ENCODE peak calls at places on chromosomes 1 and 21, in eight cellular contexts. C, M, N, I, Z, G, T and R are unnamed samples.

GRCh38 chr1:65813956-65814355 is 21.3 kb downstream of the PDE4B start:
- DNase-seq in C (no peak), M (no peak), N (no peak), I (no peak), Z (no peak), G (no peak), T (no peak), R (no peak)

GRCh38 chr1:28436211-28436769 is 66.8 kb downstream of the PHACTR4 start:
- DNase-seq in C (no peak), M (no peak), N (no peak), I (no peak), Z (no peak), G (no peak), T (no peak), R (no peak)

GRCh38 chr1:212410231-212410825 is 4.4 kb downstream of the PACC1 start:
- DNase-seq in C (no peak), M (no peak), N (no peak), I (no peak), Z (no peak), G (no peak), T (no peak), R (no peak)

GRCh38 chr1:214588963-214589597 is 13.9 kb upstream of the CENPF start:
- DNase-seq in C (no peak), M (no peak), N (no peak), I (no peak), Z (no peak), G (no peak), T (no peak), R (no peak)

GRCh38 chr1:100530901-100531487 is 6.9 kb upstream of the GPR88 start:
- DNase-seq in C (no peak), M (no peak), N (no peak), I (peak; percentile 92), Z (peak; percentile 81), G (no peak), T (no peak), R (peak; percentile 22)

GRCh38 chr1:15248238-15248637 is 1.2 kb downstream of the FHAD1 start:
- DNase-seq in C (no peak), M (no peak), N (no peak), I (no peak), Z (no peak), G (no peak), T (no peak), R (no peak)

GRCh38 chr1:26389604-26390247 is 17.2 kb upstream of the ZNF683 start:
- DNase-seq in C (no peak), M (no peak), N (no peak), I (no peak), Z (no peak), G (no peak), T (no peak), R (no peak)

GRCh38 chr21:31358148-31358547 is 14.1 kb upstream of the TIAM1 start:
- DNase-seq in C (no peak), M (no peak), N (no peak), I (no peak), Z (no peak), G (no peak), T (no peak), R (no peak)

GRCh38 chr1:87329756-87330200 is 1.1 kb downstream of the LMO4 start:
- DNase-seq in C (no peak), M (no peak), N (no peak), I (peak; percentile 67), Z (no peak), G (no peak), T (no peak), R (no peak)

GRCh38 chr1:160768295-160768657 is 27.7 kb upstream of the LY9 start:
- DNase-seq in C (no peak), M (no peak), N (no peak), I (peak; percentile 68), Z (no peak), G (no peak), T (peak; percentile 23), R (no peak)

GRCh38 chr1:154730986-154731489 is 123.1 kb upstream of the ADAR start:
- DNase-seq in C (no peak), M (no peak), N (no peak), I (no peak), Z (peak; percentile 87), G (no peak), T (no peak), R (no peak)

GRCh38 chr1:9438431-9439073 is 100.7 kb upstream of the SLC25A33 start:
- DNase-seq in C (peak; percentile 62), M (peak; percentile 53), N (peak; percentile 41), I (peak; percentile 84), Z (peak; percentile 87), G (peak; percentile 52), T (peak; percentile 83), R (peak; percentile 94)

GRCh38 chr1:43688594-43689000 is 18.7 kb upstream of the ST3GAL3 start:
- DNase-seq in C (no peak), M (peak; percentile 48), N (no peak), I (peak; percentile 14), Z (no peak), G (no peak), T (no peak), R (no peak)

GRCh38 chr21:42469272-42469671 is 26.8 kb downstream of the RSPH1 start:
- DNase-seq in C (no peak), M (no peak), N (no peak), I (no peak), Z (no peak), G (no peak), T (no peak), R (no peak)

GRCh38 chr1:107016376-107016978 is 40.0 kb upstream of the PRMT6 start:
- DNase-seq in C (no peak), M (no peak), N (no peak), I (no peak), Z (no peak), G (no peak), T (no peak), R (no peak)

GRCh38 chr1:29453502-29454240 is 217.3 kb downstream of the PTPRU start:
- DNase-seq in C (no peak), M (peak; percentile 67), N (peak; percentile 41), I (peak; percentile 68), Z (no peak), G (no peak), T (peak; percentile 46), R (no peak)

GRCh38 chr1:74505133-74505532 is 7.3 kb downstream of the LRRC53 start:
- DNase-seq in C (no peak), M (no peak), N (no peak), I (no peak), Z (no peak), G (no peak), T (peak; percentile 8), R (no peak)

GRCh38 chr1:228994691-228995090 is 259.4 kb downstream of the RHOU start:
- DNase-seq in C (no peak), M (no peak), N (no peak), I (no peak), Z (no peak), G (no peak), T (no peak), R (no peak)
- TF ChIP-seq POLR2A in C (no peak), M (no peak), N (no peak), I (no peak), Z (no peak), G (no peak), T (no peak), R (no peak)

DNA sequence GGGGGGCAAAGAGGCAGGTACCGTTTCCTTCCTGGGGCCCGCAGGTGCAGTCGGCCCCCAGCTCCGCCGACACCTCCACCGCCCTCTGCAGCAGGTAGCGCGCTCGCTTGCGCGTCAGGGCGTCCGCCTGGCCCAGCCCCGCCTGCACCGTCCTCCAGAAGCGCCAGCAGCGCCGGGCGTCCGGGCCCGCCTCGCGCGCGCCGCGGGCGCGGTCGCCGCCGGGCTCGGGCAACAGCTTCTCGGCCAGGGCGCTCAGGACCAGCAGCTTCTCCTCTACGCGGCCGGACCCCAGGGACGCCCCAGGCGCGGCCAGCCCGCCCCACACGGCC is 863 bp downstream of the TARBP1 start:
- DNase-seq in C (no peak), M (peak; percentile 61), N (peak; percentile 33), I (no peak), Z (no peak), G (no peak), T (peak; percentile 80), R (no peak)
- TF ChIP-seq POLR2A in C (no peak), M (peak; percentile 26), N (peak; percentile 16), I (no peak), Z (no peak), G (no peak), T (peak; percentile 52), R (no peak)

GRCh38 chr1:112708489-112708888 is 1.6 kb upstream of the RHOC start:
- DNase-seq in C (no peak), M (no peak), N (no peak), I (no peak), Z (peak; percentile 46), G (no peak), T (no peak), R (no peak)

GRCh38 chr1:112708002-112708448 is 1.1 kb upstream of the RHOC start:
- DNase-seq in C (no peak), M (no peak), N (no peak), I (no peak), Z (peak; percentile 52), G (no peak), T (no peak), R (no peak)

GRCh38 chr1:112704908-112705627 is 1.9 kb downstream of the RHOC start:
- DNase-seq in C (peak; percentile 85), M (peak; percentile 95), N (peak; percentile 84), I (peak; percentile 93), Z (peak; percentile 97), G (peak; percentile 88), T (peak; percentile 90), R (peak; percentile 92)

GRCh38 chr1:112707217-112708001 is 482 bp upstream of the RHOC start:
- DNase-seq in C (peak; percentile 82), M (peak; percentile 94), N (peak; percentile 82), I (peak; percentile 87), Z (peak; percentile 95), G (peak; percentile 92), T (peak; percentile 92), R (peak; percentile 97)

GRCh38 chr1:112706505-112707216 is at the start of gene RHOC:
- DNase-seq in C (peak; percentile 41), M (peak; percentile 69), N (peak; percentile 56), I (peak; percentile 79), Z (peak; percentile 85), G (peak; percentile 77), T (peak; percentile 81), R (no peak)
- TF ChIP-seq POLR2A in C (peak; percentile 90), M (peak; percentile 78), N (peak; percentile 62), I (peak; percentile 36), Z (peak; percentile 69), G (peak; percentile 65), T (peak; percentile 77), R (no peak)

GRCh38 chr1:235130766-235131270 is 2.2 kb upstream of the TOMM20 start:
- DNase-seq in C (no peak), M (no peak), N (no peak), I (no peak), Z (no peak), G (no peak), T (no peak), R (no peak)
- TF ChIP-seq POLR2A in C (no peak), M (no peak), N (no peak), I (no peak), Z (no peak), G (no peak), T (no peak), R (no peak)

DNA sequence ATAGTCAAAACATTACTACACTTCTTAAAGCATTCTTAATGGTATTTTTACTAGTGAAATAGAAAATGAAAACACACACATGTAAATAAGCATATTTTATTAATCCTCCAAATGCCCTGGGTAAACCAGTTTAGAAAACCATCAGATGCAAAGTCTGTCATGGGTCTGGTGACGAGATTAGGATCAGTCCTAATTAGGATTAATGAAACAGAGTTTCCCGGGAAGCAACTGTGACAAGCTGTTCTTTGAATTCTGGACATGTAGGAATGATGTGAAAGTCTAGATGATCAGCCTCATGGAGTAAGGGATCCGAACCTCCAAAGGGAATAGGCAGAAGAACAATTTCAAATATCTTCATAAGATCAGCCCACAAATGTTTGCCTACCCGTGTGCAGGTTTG is 250.2 kb downstream of the KIF26B start:
- DNase-seq in C (no peak), M (no peak), N (no peak), I (no peak), Z (no peak), G (no peak), T (no peak), R (no peak)
- TF ChIP-seq POLR2A in C (no peak), M (no peak), N (no peak), I (no peak), Z (no peak), G (no peak), T (no peak), R (no peak)